ENCODE peak calls at places on chromosome 16, in seven cellular contexts. Q is astrocyte of the spinal cord, M is upper lobe of right lung, T is dorsolateral prefrontal cortex, V is AG09309, E is HFF-Myc, A is kidney. Z is an unnamed sample.

GRCh38 chr16:53771655-53772497 is 67.9 kb downstream of the FTO start:
- DNase-seq in T (no peak), E (no peak), A (no peak), M (no peak), Q (no peak), V (no peak), Z (no peak)

GRCh38 chr16:1825864-1826690 is 548 bp downstream of the HAGH start:
- DNase-seq in T (no peak), A (peak), Q (no peak), E (no peak), M (peak), V (no peak), Z (peak)

GRCh38 chr16:15976929-15977637 is 27.7 kb downstream of the ABCC1 start:
- DNase-seq in V (peak), T (no peak), E (no peak), A (no peak), Q (no peak), M (no peak), Z (no peak)

GRCh38 chr16:1991135-1991551 is 1.4 kb downstream of the SYNGR3 start:
- DNase-seq in M (no peak), A (no peak), V (no peak), Q (no peak), T (no peak), E (no peak), Z (peak)

GRCh38 chr16:3868556-3868955 is 12.0 kb downstream of the CREBBP start:
- DNase-seq in V (no peak), A (no peak), M (no peak), Q (no peak), E (no peak), T (no peak), Z (no peak)

GRCh38 chr16:138049-138417 is 440 bp downstream of the NPRL3 start:
- DNase-seq in Q (no peak), A (peak), M (peak), V (no peak), E (no peak), T (no peak), Z (peak)

GRCh38 chr16:65336169-65336568 is 214.3 kb upstream of the CDH11 start:
- DNase-seq in T (no peak), A (no peak), Q (peak), M (no peak), V (peak), E (no peak), Z (no peak)

GRCh38 chr16:85755929-85756768 is 5.3 kb upstream of the C16orf74 start:
- DNase-seq in E (no peak), A (no peak), V (no peak), M (no peak), T (no peak), Q (peak), Z (peak)

GRCh38 chr16:57603110-57604024 is 25.1 kb upstream of the ADGRG1 start:
- DNase-seq in Q (no peak), A (no peak), V (no peak), T (no peak), M (no peak), E (no peak), Z (no peak)

DNA sequence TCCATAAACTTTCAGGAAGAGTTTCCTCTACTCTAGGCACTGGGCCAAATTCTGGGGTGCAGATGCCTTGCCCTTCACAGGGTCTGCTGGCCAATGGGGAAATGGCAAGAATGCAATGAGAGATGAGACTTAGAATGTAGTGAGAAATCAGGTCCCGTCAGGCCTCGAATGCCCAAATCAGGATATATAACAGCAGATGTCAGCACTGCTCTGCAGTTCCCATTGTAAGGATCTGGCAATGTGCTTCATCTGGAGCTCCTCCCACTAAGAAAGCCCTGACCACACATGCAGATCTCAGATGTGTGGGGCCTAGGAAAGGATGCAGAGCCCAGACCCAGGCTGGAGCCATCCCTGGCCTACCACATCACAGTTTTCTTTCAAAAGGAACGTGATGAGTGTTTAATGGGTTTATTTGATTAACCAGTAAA is 13.9 kb upstream of the LPCAT2 start:
- DNase-seq in Q (peak), V (peak), T (no peak), A (no peak), M (no peak), E (peak), Z (no peak)
- TF ChIP-seq CTCF in Q (peak), V (peak), T (peak), A (peak), M (peak), E (peak), Z (no peak)

DNA sequence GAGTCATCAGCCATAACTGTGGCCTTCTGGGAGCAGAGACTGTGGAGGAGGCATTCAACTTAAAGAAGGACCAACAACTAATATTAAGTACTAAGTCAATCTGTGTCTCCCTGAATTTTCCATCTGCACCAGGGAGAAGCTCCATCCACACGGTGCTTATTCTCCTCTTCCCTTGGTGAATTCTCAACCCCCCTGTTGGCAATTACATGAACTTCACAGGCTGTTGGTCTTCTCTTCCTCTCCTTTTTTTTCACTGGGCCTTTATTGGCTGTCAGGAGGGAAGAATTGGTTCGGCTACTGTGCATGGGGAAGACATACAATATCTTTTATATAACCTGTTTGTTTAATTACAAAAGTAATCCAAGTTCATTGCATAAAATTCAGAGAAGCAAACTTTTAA is 152.8 kb upstream of the IRX6 start:
- DNase-seq in V (no peak), Q (no peak), M (no peak), A (no peak), T (no peak), E (no peak), Z (no peak)
- TF ChIP-seq CTCF in V (peak), Q (no peak), M (no peak), A (no peak), T (no peak), E (no peak), Z (no peak)

GRCh38 chr16:69424053-69424934 is at the start of gene CYB5B:
- DNase-seq in M (peak), E (peak), T (peak), Q (peak), V (peak), A (peak), Z (peak)
- TF ChIP-seq CTCF in M (no peak), E (no peak), T (no peak), Q (no peak), V (no peak), A (no peak), Z (no peak)

DNA sequence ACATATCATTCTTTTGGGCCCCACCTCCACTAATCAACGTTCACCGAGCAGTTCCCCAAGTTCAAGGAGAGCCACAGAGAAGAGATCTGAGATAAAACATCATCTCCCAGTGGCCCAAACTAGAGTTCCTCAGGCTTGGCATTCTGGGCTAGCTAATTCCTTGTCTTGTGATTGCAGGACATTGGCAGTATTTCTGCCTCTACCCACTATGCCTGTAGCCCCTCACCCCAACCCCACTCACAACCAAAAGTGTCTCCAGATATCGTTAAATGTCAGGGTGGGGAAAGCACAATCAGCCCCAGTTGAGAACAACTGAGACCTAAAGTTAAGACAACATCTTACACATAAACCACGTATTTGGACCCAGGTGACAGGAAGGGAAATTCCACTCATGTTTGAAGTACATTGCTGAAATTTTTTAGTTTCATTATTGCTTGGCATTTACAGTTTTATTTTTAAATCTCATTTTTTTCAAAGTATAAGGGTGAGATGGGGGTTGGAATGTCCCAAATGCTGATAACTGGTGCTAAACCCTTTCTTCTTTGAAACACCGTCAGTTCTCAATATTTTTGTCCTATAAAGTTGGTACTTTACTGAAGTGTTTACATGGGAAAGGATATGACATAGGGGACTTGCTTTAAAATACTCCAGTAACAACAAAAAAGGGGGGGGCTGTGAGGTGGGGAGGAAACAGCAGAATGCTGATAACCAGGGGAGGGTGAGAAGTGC is 13.6 kb downstream of the ZC3H7A start:
- DNase-seq in T (no peak), E (no peak), M (no peak), Q (peak), V (no peak), A (no peak), Z (peak)
- TF ChIP-seq CTCF in T (no peak), E (no peak), M (no peak), Q (no peak), V (no peak), A (no peak), Z (no peak)

GRCh38 chr16:51473091-51473490 is 322.0 kb upstream of the SALL1 start:
- DNase-seq in M (no peak), A (no peak), Q (no peak), V (no peak), E (no peak), T (no peak), Z (no peak)

DNA sequence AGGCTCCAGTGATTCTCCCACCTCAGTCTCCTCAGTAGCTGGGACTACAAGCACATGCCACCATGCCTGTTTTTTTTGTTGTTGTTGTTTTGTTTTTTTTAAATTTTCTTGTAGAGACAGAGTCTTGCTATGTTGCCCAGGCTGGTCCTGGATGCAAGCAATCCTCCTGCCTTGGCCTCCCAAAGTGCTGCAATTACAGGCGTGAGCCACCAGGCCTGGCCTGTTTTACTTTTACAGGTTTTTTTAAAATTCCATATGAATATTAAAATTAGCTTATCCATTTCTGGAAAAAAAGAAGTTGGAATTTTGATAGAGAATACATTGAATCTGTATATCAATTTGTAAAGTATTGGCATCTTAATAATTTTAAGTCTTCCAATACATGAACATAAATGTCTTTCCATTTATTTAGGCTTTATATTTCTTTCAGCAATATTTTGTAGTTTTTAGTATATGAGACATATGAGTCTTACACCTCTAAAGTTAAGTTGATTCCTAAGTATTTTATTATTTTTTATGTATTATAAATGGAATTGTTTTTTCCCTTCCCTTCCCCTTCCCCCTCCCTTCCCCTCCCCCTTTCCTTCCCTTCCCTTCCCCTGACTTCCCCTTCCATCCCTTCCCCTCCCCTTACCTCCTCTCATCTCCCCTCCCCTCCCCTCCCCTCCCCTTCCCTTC is 323.5 kb upstream of the SALL1 start:
- DNase-seq in Q (no peak), A (no peak), E (no peak), M (no peak), V (no peak), T (no peak), Z (no peak)
- TF ChIP-seq CTCF in Q (no peak), A (no peak), E (no peak), M (no peak), V (no peak), T (no peak), Z (no peak)

Z was measured in GM13976.